ENCODE peak calls at places on chromosome 14, in four cellular contexts. L, C, Z and K are unnamed samples.
A peak's percentile ranks its signal among the peaks of the same experiment; 100 is the strongest.

GRCh38 chr14:66395300-66395699 is 90.9 kb upstream of the CCDC196 start:
- DNase-seq in L (peak; percentile 25), C (no peak), Z (no peak), K (no peak)

GRCh38 chr14:54567224-54567633 is 301 bp downstream of the SAMD4A start:
- DNase-seq in L (no peak), C (no peak), Z (no peak), K (peak; percentile 82)

GRCh38 chr14:91681116-91681515 is 50.8 kb downstream of the CATSPERB start:
- DNase-seq in L (no peak), C (no peak), Z (no peak), K (no peak)

GRCh38 chr14:53055003-53055402 is 98.1 kb downstream of the DDHD1 start:
- DNase-seq in L (no peak), C (peak; percentile 87), Z (no peak), K (no peak)

GRCh38 chr14:63418020-63418419 is 99.3 kb upstream of the GPHB5 start:
- DNase-seq in L (no peak), C (no peak), Z (no peak), K (no peak)

GRCh38 chr14:91493169-91493568 is 16.9 kb downstream of the PPP4R3A start:
- DNase-seq in L (no peak), C (peak; percentile 68), Z (no peak), K (no peak)

GRCh38 chr14:32203928-32204357 is 874 bp upstream of the RNU6-8 start:
- DNase-seq in L (no peak), C (peak; percentile 22), Z (no peak), K (no peak)

GRCh38 chr14:53412819-53413664 is 259.9 kb upstream of the DDHD1 start:
- DNase-seq in L (peak; percentile 13), C (no peak), Z (no peak), K (no peak)

GRCh38 chr14:23259412-23259811 is 21.7 kb downstream of the RNF212B start:
- DNase-seq in L (no peak), C (no peak), Z (no peak), K (no peak)

GRCh38 chr14:34211732-34212131 is 250.3 kb downstream of the SPTSSA start:
- DNase-seq in L (no peak), C (no peak), Z (no peak), K (no peak)

GRCh38 chr14:104252256-104253215 is 114.1 kb downstream of the KIF26A start:
- DNase-seq in L (no peak), C (no peak), Z (no peak), K (no peak)

GRCh38 chr14:91372680-91373495 is 44.7 kb downstream of the CCDC88C start:
- DNase-seq in L (peak; percentile 77), C (no peak), Z (no peak), K (no peak)

GRCh38 chr14:72513994-72514659 is 379.8 kb downstream of the DPF3 start:
- DNase-seq in L (no peak), C (peak; percentile 87), Z (no peak), K (no peak)

GRCh38 chr14:65214741-65215140 is 112.4 kb upstream of the MAX start:
- DNase-seq in L (no peak), C (no peak), Z (no peak), K (no peak)

GRCh38 chr14:61716956-61717355 is 21.6 kb downstream of the HIF1A start:
- DNase-seq in L (no peak), C (no peak), Z (no peak), K (no peak)

GRCh38 chr14:60485057-60485599 is 735 bp downstream of the C14orf39 start:
- DNase-seq in L (no peak), C (no peak), Z (no peak), K (peak; percentile 67)

GRCh38 chr14:31420319-31421081 is at the start of gene HEATR5A:
- DNase-seq in L (peak; percentile 85), C (peak; percentile 98), Z (peak; percentile 97), K (peak; percentile 97)

GRCh38 chr14:28719130-28719529 is 47.5 kb upstream of the FOXG1 start:
- DNase-seq in L (no peak), C (no peak), Z (no peak), K (no peak)

GRCh38 chr14:104970231-104971068 is 7.7 kb downstream of the AHNAK2 start:
- DNase-seq in L (no peak), C (peak; percentile 80), Z (peak; percentile 85), K (peak; percentile 87)

GRCh38 chr14:92624764-92625163 is 111.2 kb downstream of the RIN3 start:
- DNase-seq in L (no peak), C (no peak), Z (no peak), K (no peak)

GRCh38 chr14:64878775-64879634 is 702 bp downstream of the SPTB start:
- DNase-seq in L (no peak), C (peak; percentile 9), Z (no peak), K (peak; percentile 72)

GRCh38 chr14:103563089-103563620 is 395 bp downstream of the COA8 start:
- DNase-seq in L (no peak), C (no peak), Z (peak; percentile 87), K (no peak)

GRCh38 chr14:59215353-59215752 is 26.9 kb downstream of the DAAM1 start:
- DNase-seq in L (no peak), C (no peak), Z (peak; percentile 67), K (peak; percentile 84)

GRCh38 chr14:60878536-60878935 is 102.3 kb downstream of the TRMT5 start:
- DNase-seq in L (no peak), C (peak; percentile 82), Z (no peak), K (no peak)

GRCh38 chr14:98252819-98253218 is 1019.2 kb downstream of the BCL11B start:
- DNase-seq in L (no peak), C (no peak), Z (no peak), K (no peak)

GRCh38 chr14:102418169-102418852 is 55.6 kb downstream of the TECPR2 start:
- DNase-seq in L (no peak), C (no peak), Z (no peak), K (peak; percentile 68)

GRCh38 chr14:32432813-32433538 is 103.9 kb downstream of the AKAP6 start:
- DNase-seq in L (no peak), C (no peak), Z (no peak), K (peak; percentile 48)